ENCODE peak calls at places on chromosome 2, in nine cellular contexts. G is adrenal gland, Q is GM12878, Z is HFFc6, V is transverse colon, P is cardiac muscle cell, O is fibroblast of mammary gland, Y is CD14-positive monocyte, R is glutamatergic neuron. W is an unnamed sample.

GRCh38 chr2:224646242-224646846 is 61.2 kb upstream of the CUL3 start:
- DNase-seq in O (peak), R (no peak), Y (no peak), P (peak), V (no peak), Q (no peak), Z (peak), G (no peak), W (peak)

GRCh38 chr2:1366546-1367134 is 46.6 kb upstream of the TPO start:
- DNase-seq in V (peak), Q (no peak), Z (no peak), R (no peak), P (no peak), Y (no peak), G (peak), O (no peak), W (no peak)

GRCh38 chr2:118032169-118033013 is 18.5 kb upstream of the CCDC93 start:
- DNase-seq in P (peak), R (peak), G (peak), V (peak), O (peak), Z (peak), Q (no peak), Y (no peak), W (peak)

GRCh38 chr2:65576861-65577601 is 144.6 kb upstream of the SPRED2 start:
- DNase-seq in Z (peak), G (peak), R (no peak), O (peak), Y (no peak), P (no peak), V (no peak), Q (no peak), W (no peak)

GRCh38 chr2:218152172-218152571 is 14.6 kb downstream of the CXCR1 start:
- DNase-seq in Z (no peak), P (no peak), Y (no peak), G (no peak), Q (no peak), V (no peak), O (no peak), R (no peak), W (no peak)

GRCh38 chr2:234949762-234950434 is 1.9 kb upstream of the SH3BP4 start:
- DNase-seq in G (no peak), Q (no peak), P (no peak), O (peak), Z (peak), R (no peak), Y (no peak), V (no peak), W (no peak)

GRCh38 chr2:99597616-99598015 is 107.8 kb upstream of the REV1 start:
- DNase-seq in V (no peak), G (peak), P (no peak), Q (no peak), Z (peak), R (no peak), O (peak), Y (no peak), W (no peak)

GRCh38 chr2:47519604-47520301 is 116.8 kb downstream of the MSH2 start:
- DNase-seq in Q (no peak), P (no peak), R (no peak), Z (no peak), O (no peak), V (no peak), G (no peak), Y (no peak), W (no peak)

GRCh38 chr2:121298476-121298875 is 13.5 kb upstream of the TFCP2L1 start:
- DNase-seq in Q (no peak), V (no peak), Y (no peak), P (no peak), O (no peak), R (no peak), G (no peak), Z (no peak), W (no peak)

GRCh38 chr2:69514836-69515235 is 77.6 kb upstream of the NFU1 start:
- DNase-seq in V (no peak), Q (no peak), G (no peak), Z (no peak), O (peak), P (no peak), Y (no peak), R (no peak), W (no peak)

GRCh38 chr2:47636176-47636575 is 146.8 kb upstream of the MSH6 start:
- DNase-seq in R (no peak), V (no peak), P (no peak), O (no peak), Z (no peak), Q (no peak), G (no peak), Y (no peak), W (no peak)

GRCh38 chr2:217351378-217351777 is 491.5 kb upstream of the TNP1 start:
- DNase-seq in V (no peak), Z (no peak), Y (no peak), R (no peak), P (no peak), O (no peak), G (no peak), Q (no peak), W (no peak)

GRCh38 chr2:135785032-135785431 is 43.4 kb downstream of the UBXN4 start:
- DNase-seq in V (no peak), Z (no peak), P (no peak), R (no peak), Q (no peak), Y (no peak), O (no peak), G (no peak), W (no peak)

GRCh38 chr2:223585691-223586090 is 16.5 kb downstream of the SCG2 start:
- DNase-seq in V (no peak), R (no peak), G (no peak), Z (peak), Y (no peak), O (peak), Q (no peak), P (no peak), W (no peak)

GRCh38 chr2:188495990-188496431 is 204.3 kb downstream of the GULP1 start:
- DNase-seq in P (no peak), O (peak), V (no peak), R (no peak), Z (peak), Q (no peak), G (no peak), Y (no peak), W (no peak)

GRCh38 chr2:76978064-76978463 is 544.1 kb downstream of the LRRTM4 start:
- DNase-seq in O (no peak), Q (no peak), G (no peak), P (no peak), Z (no peak), V (no peak), Y (no peak), R (no peak), W (no peak)

GRCh38 chr2:101175991-101176390 is 24.8 kb upstream of the TBC1D8 start:
- DNase-seq in Q (no peak), P (no peak), V (no peak), G (no peak), Y (no peak), O (peak), R (no peak), Z (no peak), W (no peak)

GRCh38 chr2:204538179-204539009 is 6.9 kb upstream of the PARD3B start:
- DNase-seq in Y (no peak), R (no peak), Z (peak), G (peak), P (peak), Q (no peak), V (no peak), O (peak), W (peak)

GRCh38 chr2:100470898-100471514 is 724 bp downstream of the NMS start:
- DNase-seq in O (peak), V (no peak), G (peak), P (peak), R (no peak), Z (no peak), Q (no peak), Y (no peak), W (peak)

GRCh38 chr2:240240017-240240416 is 99.6 kb upstream of the OTOS start:
- DNase-seq in Y (no peak), V (no peak), O (no peak), G (peak), Z (no peak), R (no peak), Q (no peak), P (no peak), W (no peak)

GRCh38 chr2:12057436-12058166 is 311.2 kb downstream of the LPIN1 start:
- DNase-seq in V (peak), Q (peak), Y (peak), R (no peak), P (no peak), Z (no peak), O (no peak), G (peak), W (no peak)

GRCh38 chr2:120794716-120795115 is 59.0 kb downstream of the GLI2 start:
- DNase-seq in Q (no peak), G (no peak), Z (peak), R (no peak), V (no peak), Y (no peak), P (no peak), O (peak), W (no peak)

GRCh38 chr2:121059651-121060649 is 225.1 kb downstream of the TFCP2L1 start:
- DNase-seq in V (no peak), R (peak), Z (no peak), Q (no peak), P (no peak), G (no peak), Y (no peak), O (no peak), W (no peak)

GRCh38 chr2:230230087-230230486 is 4.6 kb downstream of the SP140 start:
- DNase-seq in O (peak), Q (no peak), R (no peak), Z (peak), V (no peak), P (no peak), G (no peak), Y (no peak), W (no peak)

GRCh38 chr2:191555092-191555742 is 122.7 kb upstream of the NABP1 start:
- DNase-seq in R (peak), Z (peak), V (peak), Y (peak), P (peak), G (peak), Q (no peak), O (peak), W (peak)

GRCh38 chr2:33848486-33848885 is 249.4 kb upstream of the FAM98A start:
- DNase-seq in Q (no peak), R (no peak), Y (no peak), O (peak), P (no peak), G (no peak), Z (peak), V (no peak), W (no peak)

GRCh38 chr2:73112026-73112912 is 479 bp downstream of the RAB11FIP5 start:
- DNase-seq in V (peak), G (peak), P (peak), Z (peak), R (peak), Q (no peak), Y (no peak), O (peak), W (peak)

GRCh38 chr2:200747668-200748618 is 63.8 kb upstream of the BZW1 start:
- DNase-seq in Z (peak), R (no peak), P (no peak), Q (no peak), Y (no peak), V (no peak), G (peak), O (peak), W (no peak)

GRCh38 chr2:43375746-43376522 is 149.5 kb upstream of the ZFP36L2 start:
- DNase-seq in Y (no peak), G (no peak), Q (no peak), Z (no peak), P (no peak), V (no peak), O (no peak), R (no peak), W (no peak)

DNA sequence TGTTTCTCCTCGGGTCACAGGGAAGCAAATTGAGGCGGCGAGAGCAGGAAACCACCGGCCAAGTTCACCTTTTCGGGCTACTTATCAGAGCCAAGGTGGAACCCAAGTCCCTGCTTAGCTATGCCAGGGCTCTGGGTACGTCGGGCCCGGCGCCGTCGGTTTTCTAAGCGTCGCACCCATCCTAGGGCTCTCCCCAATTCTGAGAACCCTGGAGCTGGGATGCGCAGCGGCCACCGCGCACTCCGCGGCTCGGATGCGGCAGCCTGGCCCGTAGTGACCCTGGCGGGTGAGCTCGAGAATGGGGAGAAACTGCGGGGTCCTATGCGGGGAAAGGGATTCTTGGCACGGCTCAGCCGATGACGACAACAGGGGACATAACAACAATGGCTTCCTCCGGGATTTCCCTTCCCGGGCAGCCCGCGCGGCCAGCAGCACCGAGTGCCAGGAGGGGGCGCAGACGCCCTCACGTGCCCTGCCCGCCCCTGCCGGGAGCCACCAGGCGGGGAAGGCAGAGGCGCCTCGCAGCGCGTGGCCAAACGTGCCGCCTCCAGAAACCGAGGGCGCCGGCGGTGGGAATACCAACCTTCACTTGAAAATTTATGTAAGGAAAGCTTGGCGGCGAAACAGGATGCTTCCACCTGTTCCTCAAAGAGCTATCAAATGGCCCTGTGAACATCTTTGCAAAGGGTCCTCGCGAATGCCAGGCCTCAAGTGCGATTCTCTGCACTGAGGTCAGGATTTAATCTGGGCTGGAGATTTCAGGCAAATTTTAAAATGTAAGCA is 2.1 kb upstream of the SLC30A3 start:
- DNase-seq in P (peak), V (peak), R (peak), Z (peak), Q (no peak), Y (no peak), O (peak), G (peak), W (peak)
- TF ChIP-seq CTCF in P (peak), V (peak), R (peak), Z (peak), Q (peak), Y (peak), O (no peak), G (peak), W (peak)

GRCh38 chr2:219297766-219298456 is 11.3 kb downstream of the PTPRN start:
- DNase-seq in V (no peak), O (no peak), Z (no peak), R (peak), G (no peak), Y (no peak), Q (no peak), P (no peak), W (no peak)
- TF ChIP-seq CTCF in V (no peak), O (peak), Z (no peak), R (no peak), G (no peak), Y (no peak), Q (no peak), P (no peak), W (no peak)

GRCh38 chr2:23624378-23624777 is 239.4 kb downstream of the KLHL29 start:
- DNase-seq in R (peak), G (no peak), Z (no peak), P (no peak), O (peak), V (no peak), Q (no peak), Y (no peak), W (no peak)
- TF ChIP-seq CTCF in R (peak), G (peak), Z (peak), P (peak), O (peak), V (no peak), Q (no peak), Y (peak), W (peak)

DNA sequence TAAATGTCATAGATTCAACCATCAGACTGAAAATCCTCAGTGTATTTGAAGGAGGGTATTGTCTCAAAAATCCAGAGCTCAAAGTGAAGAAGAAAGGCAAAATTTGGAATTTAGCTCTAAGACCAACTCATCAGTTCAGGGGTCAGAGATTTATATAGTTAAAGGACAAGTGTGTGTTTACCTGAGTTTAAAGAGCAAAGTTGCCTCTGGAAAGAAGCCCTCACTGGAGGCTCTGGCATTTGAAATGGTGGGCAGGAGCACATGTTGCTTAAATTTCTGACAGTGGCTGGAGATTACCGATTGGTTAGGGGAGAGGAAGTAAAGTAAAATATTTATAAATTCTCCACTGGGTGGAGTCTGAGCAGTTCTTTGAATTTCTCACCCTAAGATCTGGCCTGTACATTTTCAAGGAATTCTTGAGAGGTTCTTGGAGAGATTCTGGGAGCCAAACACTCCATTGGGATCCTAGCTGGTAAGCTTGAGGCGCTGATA is at the start of gene KYNU:
- DNase-seq in Q (no peak), R (no peak), Y (no peak), V (no peak), P (no peak), O (peak), Z (no peak), G (no peak), W (no peak)
- TF ChIP-seq CTCF in Q (peak), R (no peak), Y (peak), V (no peak), P (no peak), O (peak), Z (peak), G (peak), W (no peak)

DNA sequence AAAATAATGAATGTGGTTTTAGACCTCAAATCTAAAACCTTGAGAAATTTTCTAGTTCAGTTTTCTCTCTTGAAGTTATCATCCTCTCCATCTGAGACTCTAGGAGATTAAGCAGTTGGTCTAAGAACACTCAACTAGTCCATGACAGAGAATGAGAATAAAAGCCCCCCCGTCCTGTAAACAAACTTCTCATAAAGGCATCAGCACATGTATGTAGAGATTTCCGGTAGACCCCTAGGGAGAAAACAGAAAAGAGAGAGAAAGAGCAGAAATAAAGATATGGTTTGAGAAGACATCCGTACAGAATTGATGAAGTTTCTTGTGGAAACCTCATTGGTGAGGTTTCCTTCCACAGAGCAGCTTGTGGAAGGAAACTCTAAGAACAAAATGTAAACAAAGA is 3.2 kb upstream of the GPR155 start:
- DNase-seq in O (no peak), V (no peak), Y (no peak), Q (no peak), Z (no peak), G (no peak), P (no peak), R (no peak), W (no peak)
- TF ChIP-seq CTCF in O (no peak), V (no peak), Y (no peak), Q (no peak), Z (no peak), G (no peak), P (no peak), R (no peak), W (no peak)

DNA sequence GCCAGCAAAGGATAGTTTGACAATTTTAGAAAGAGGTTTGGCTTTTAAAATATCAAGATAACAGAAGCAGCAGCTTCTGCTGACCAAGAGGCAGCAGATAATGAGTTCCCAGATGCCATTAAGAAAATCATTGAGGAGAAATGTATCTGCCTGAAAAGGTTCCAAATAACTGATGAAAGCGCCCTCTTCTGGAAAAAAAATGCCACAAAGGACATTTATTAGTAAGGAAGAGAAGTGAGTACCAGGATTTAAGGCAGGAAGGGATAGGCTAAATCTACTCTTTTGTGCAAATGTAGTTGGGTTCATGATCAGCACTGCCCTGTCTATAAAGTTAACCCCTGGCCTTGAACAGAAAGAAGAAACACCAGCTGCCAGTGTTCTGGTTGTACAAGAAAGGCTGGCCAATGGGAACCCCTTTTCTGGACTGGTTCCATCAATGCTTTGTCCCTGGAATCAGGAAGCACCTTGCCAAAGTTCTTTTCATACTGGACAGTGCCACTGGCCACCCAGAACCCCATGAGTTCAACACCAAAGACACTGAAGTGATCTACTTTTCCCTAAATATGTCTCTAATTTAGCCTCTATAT is 40.6 kb downstream of the DHX57 start:
- DNase-seq in R (no peak), O (peak), G (no peak), Q (no peak), Y (no peak), Z (peak), V (no peak), P (peak), W (peak)
- TF ChIP-seq CTCF in R (peak), O (peak), G (peak), Q (peak), Y (peak), Z (peak), V (peak), P (peak), W (peak)

DNA sequence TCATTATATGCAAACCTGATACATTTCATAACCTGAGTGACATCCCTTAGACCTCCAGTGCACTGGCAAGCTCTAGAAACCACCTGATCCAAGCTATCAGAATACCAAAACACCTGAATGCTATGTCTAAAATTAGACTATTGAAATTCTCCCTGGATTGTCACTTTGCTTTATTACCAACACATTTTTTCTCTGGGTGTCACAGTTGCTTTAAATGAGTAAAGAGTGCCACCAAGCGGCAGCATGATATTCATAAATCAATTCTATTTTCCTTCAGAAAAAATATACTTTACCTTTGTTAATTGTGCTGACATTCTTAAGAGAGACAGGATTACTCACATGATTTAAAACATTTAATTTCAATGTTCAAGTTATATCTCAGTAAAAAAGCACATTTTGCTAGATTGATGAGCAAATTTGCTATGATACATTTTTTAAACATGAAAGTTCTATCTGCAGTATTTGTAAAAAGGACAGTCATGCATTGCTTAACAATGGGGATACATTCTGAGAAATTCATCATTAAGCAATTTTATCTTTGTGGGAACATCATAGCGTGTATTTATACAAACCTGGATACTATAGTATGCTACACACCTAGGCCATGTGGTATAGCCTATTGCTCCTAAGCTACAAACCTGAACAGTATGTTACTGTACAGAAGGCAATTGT is 338.4 kb upstream of the SLC39A10 start:
- DNase-seq in Y (no peak), Q (no peak), Z (peak), V (peak), R (no peak), G (peak), O (peak), P (peak), W (peak)
- TF ChIP-seq CTCF in Y (peak), Q (peak), Z (peak), V (peak), R (peak), G (peak), O (peak), P (peak), W (peak)

W was measured in endothelial cell.